ENCODE peak calls at places on chromosomes 4 and X, in six cellular contexts. U, S, O, J, Z and N are unnamed samples.

GRCh38 chr4:6668391-6668790 is 25.3 kb upstream of the S100P start:
- DNase-seq in U (no peak), S (no peak), Z (peak; percentile 94), O (peak; percentile 59), J (no peak), N (no peak)

GRCh38 chr4:26022346-26022891 is 108.4 kb downstream of the SMIM20 start:
- DNase-seq in U (no peak), Z (peak; percentile 88), O (peak; percentile 57), S (no peak), J (no peak), N (no peak)

GRCh38 chrX:53048169-53049126 is at the start of gene GPR173:
- DNase-seq in Z (peak; percentile 81), J (no peak), O (peak; percentile 74), U (no peak), S (peak; percentile 69), N (no peak)

GRCh38 chr4:6681191-6681590 is 12.5 kb upstream of the S100P start:
- DNase-seq in J (no peak), Z (no peak), O (no peak), U (no peak), S (no peak), N (peak; percentile 43)

GRCh38 chr4:18051281-18051680 is 29.7 kb upstream of the LCORL start:
- DNase-seq in U (no peak), S (no peak), Z (no peak), O (no peak), J (no peak), N (no peak)

GRCh38 chr4:56681158-56681848 is at the start of gene HOPX:
- DNase-seq in J (no peak), O (no peak), U (peak; percentile 40), S (peak; percentile 86), Z (peak; percentile 56), N (peak; percentile 33)

GRCh38 chrX:154486396-154487207 is at the start of gene UBL4A:
- DNase-seq in S (peak; percentile 89), U (peak; percentile 77), O (peak; percentile 27), Z (peak; percentile 63), J (peak; percentile 74), N (peak; percentile 75)

GRCh38 chr4:13599159-13599558 is 28.4 kb downstream of the BOD1L1 start:
- DNase-seq in S (no peak), O (no peak), J (no peak), Z (no peak), U (no peak), N (peak; percentile 15)

GRCh38 chrX:115901241-115901640 is 269.3 kb upstream of the AGTR2 start:
- DNase-seq in U (no peak), O (no peak), J (no peak), S (no peak), Z (no peak), N (no peak)

GRCh38 chr4:183205193-183205592 is 106.1 kb downstream of the WWC2 start:
- DNase-seq in S (no peak), U (no peak), O (no peak), Z (no peak), J (no peak), N (no peak)

GRCh38 chr4:156934259-156934635 is 37.4 kb downstream of the PDGFC start:
- DNase-seq in S (no peak), Z (no peak), U (no peak), J (no peak), O (no peak), N (no peak)

GRCh38 chr4:139454646-139455045 is 725 bp downstream of the RAB33B start:
- DNase-seq in S (no peak), O (no peak), Z (no peak), U (no peak), J (no peak), N (peak; percentile 9)

GRCh38 chr4:139452000-139452399 is 1.9 kb upstream of the RAB33B start:
- DNase-seq in Z (no peak), U (no peak), O (no peak), S (no peak), J (no peak), N (no peak)

GRCh38 chr4:139454111-139454600 is at the start of gene RAB33B:
- DNase-seq in J (no peak), S (no peak), U (no peak), Z (peak; percentile 89), O (peak; percentile 89), N (no peak)

GRCh38 chr4:139453371-139454110 is 380 bp upstream of the RAB33B start:
- DNase-seq in S (peak; percentile 100), O (peak; percentile 97), J (peak; percentile 96), Z (peak; percentile 97), U (peak; percentile 96), N (peak; percentile 97)

GRCh38 chr4:139453041-139453370 is 915 bp upstream of the RAB33B start:
- DNase-seq in J (no peak), S (no peak), O (no peak), U (peak; percentile 71), Z (peak; percentile 75), N (peak; percentile 81)
- TF ChIP-seq CTCF in J (peak; percentile 66), S (peak; percentile 45), O (peak; percentile 45), U (no peak), Z (peak; percentile 19), N (no peak)

GRCh38 chrX:102599950-102600579 is 750 bp downstream of the ARMCX5 start:
- DNase-seq in S (no peak), O (peak; percentile 32), J (no peak), U (no peak), Z (peak; percentile 48), N (no peak)
- TF ChIP-seq CTCF in S (no peak), O (peak; percentile 24), J (no peak), U (no peak), Z (no peak), N (no peak)

GRCh38 chrX:45803383-45803921 is 602.8 kb upstream of the DIPK2B start:
- DNase-seq in U (no peak), J (no peak), O (peak; percentile 92), Z (peak; percentile 95), S (no peak), N (peak; percentile 91)

GRCh38 chrX:45806410-45807121 is 605.9 kb upstream of the DIPK2B start:
- DNase-seq in U (peak; percentile 25), S (no peak), J (no peak), Z (peak; percentile 98), O (peak; percentile 92), N (peak; percentile 60)

GRCh38 chrX:45799576-45799975 is 598.9 kb upstream of the DIPK2B start:
- DNase-seq in O (no peak), U (no peak), Z (no peak), J (no peak), S (no peak), N (no peak)

GRCh38 chrX:45801554-45801953 is 600.9 kb upstream of the DIPK2B start:
- DNase-seq in U (no peak), S (no peak), O (peak; percentile 34), Z (peak; percentile 40), J (no peak), N (peak; percentile 66)
- TF ChIP-seq CTCF in U (peak; percentile 27), S (peak; percentile 39), O (peak; percentile 40), Z (no peak), J (peak; percentile 53), N (no peak)

GRCh38 chrX:143648705-143649104 is 12.8 kb upstream of the SLITRK4 start:
- DNase-seq in J (no peak), O (no peak), U (no peak), S (no peak), Z (no peak), N (peak; percentile 13)
- TF ChIP-seq CTCF in J (peak; percentile 56), O (no peak), U (peak; percentile 13), S (peak; percentile 9), Z (no peak), N (peak; percentile 29)

DNA sequence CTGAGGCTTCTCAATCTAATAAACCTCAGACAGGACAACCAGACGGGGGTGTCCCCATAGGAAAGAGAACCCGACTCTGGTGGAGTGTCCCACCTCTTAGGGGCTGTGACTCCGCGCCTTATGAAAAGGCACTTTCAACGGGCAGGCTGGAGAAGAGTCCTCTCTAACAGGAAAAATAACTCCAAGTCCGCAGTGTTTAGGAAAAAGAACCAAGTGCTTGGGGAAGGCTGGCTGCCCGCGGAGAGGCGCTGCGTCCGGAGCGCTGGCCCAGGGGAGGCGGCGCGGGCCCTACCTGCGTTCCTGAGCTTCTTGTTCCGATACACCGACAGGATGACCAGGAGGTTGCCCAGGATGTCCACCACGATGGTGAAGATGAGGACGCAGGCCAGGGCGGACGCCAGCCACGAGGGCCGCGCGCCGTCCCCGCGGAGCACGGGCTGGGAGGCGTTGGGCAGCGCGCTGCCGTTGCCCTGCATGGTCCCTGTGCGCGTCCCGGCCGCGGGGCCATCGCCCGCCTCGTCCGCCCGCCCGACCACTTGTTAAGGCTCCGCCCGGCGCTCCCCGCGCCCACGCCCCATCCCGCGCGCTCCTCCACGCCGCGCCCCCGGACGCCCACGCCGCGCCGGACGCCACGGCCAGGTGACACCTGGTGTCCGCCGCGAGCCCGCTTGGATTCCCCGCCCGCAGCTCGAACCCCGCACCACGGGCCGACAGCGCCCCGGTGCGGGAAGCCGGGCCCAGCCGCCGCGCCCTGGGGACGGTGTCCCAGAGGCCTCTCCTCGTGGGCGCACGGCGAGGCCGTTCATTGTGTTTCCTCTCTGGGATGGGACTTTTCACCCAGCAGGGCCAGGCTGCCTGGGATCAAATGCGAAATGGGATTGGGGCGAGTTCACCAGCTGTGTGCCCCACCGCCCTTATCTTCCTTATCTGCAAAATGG is at the start of gene MTNR1A:
- DNase-seq in J (no peak), Z (peak; percentile 17), O (no peak), S (no peak), U (no peak), N (no peak)
- TF ChIP-seq CTCF in J (peak; percentile 64), Z (no peak), O (no peak), S (no peak), U (no peak), N (no peak)

GRCh38 chrX:27599928-27600327 is 9.8 kb downstream of the DCAF8L2 start:
- DNase-seq in S (no peak), Z (peak; percentile 37), O (no peak), J (no peak), U (no peak), N (peak; percentile 2)
- TF ChIP-seq CTCF in S (no peak), Z (no peak), O (no peak), J (no peak), U (no peak), N (no peak)

GRCh38 chr4:88006956-88007303 is 505 bp upstream of the PKD2 start:
- DNase-seq in S (no peak), J (no peak), O (no peak), U (peak; percentile 21), Z (no peak), N (no peak)

GRCh38 chr4:88007304-88008132 is at the start of gene PKD2:
- DNase-seq in J (peak; percentile 86), Z (peak; percentile 76), O (peak; percentile 81), U (peak; percentile 94), S (peak; percentile 93), N (peak; percentile 80)

GRCh38 chr4:88008133-88008621 is 742 bp downstream of the PKD2 start:
- DNase-seq in S (peak; percentile 72), J (peak; percentile 71), Z (peak; percentile 64), O (peak; percentile 50), U (peak; percentile 67), N (peak; percentile 57)

GRCh38 chr4:88009871-88010270 is 2.4 kb downstream of the PKD2 start:
- DNase-seq in Z (no peak), S (no peak), U (no peak), J (no peak), O (no peak), N (no peak)

DNA sequence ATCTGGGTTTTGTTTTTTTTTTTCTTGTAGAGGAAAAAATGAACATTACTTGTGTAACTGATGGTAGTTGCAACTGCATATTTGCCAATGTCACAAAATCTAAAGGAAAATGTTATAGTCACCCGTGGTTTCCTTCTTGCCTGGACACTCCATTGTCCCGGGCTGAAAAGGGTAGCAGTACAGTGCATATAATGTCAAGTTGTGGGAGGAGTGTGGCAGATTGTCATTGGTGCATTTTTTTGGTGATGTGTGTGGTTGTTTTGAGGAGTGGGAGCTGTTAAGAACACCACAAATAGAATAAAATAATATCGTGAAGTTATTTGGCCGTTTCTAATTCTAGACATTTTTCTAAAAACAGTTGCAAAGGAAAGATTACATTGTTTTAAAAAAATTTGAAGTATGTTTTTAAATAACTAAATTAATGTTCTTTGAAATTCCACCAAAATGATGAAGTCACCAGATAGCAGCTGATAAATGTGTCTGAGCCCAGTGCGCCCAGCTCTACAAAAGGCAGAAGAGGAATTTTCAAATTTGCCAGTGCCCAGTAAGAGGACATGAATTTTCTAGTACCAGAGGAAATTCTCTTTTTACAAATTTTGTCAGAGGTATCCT is 1.3 kb downstream of the PKD2 start:
- DNase-seq in S (no peak), O (peak; percentile 38), Z (peak; percentile 75), U (peak; percentile 29), J (no peak), N (peak; percentile 38)
- TF ChIP-seq CTCF in S (no peak), O (no peak), Z (no peak), U (no peak), J (no peak), N (no peak)